ENCODE peak calls at places on chromosomes 11 and 22, in seven cellular contexts. O is hypothalamus; D is fibroblast of mammary gland; I is neural crest cell; X is fibroblast of lung; Y is astrocyte of the spinal cord; B is CD4-positive, alpha-beta T cell. P is an unnamed sample.

GRCh38 chr11:2481253-2481652 is 36.4 kb downstream of the KCNQ1 start:
- DNase-seq in O (no peak), D (no peak), I (no peak), X (no peak), Y (no peak), B (no peak), P (no peak)

GRCh38 chr11:116166788-116167465 is 605.9 kb downstream of the BUD13 start:
- DNase-seq in O (no peak), D (no peak), I (no peak), X (no peak), Y (no peak), B (no peak), P (no peak)

GRCh38 chr11:130653838-130654601 is 205.6 kb downstream of the ADAMTS15 start:
- DNase-seq in O (peak), D (no peak), I (no peak), X (peak), Y (no peak), B (no peak), P (peak)

GRCh38 chr22:42069801-42070516 is 653 bp downstream of the NAGA start:
- DNase-seq in O (no peak), D (no peak), I (no peak), X (no peak), Y (peak), B (no peak), P (no peak)

GRCh38 chr22:40709752-40710413 is 30.6 kb downstream of the MCHR1 start:
- DNase-seq in O (no peak), D (no peak), I (no peak), X (peak), Y (no peak), B (no peak), P (peak)

GRCh38 chr11:3894128-3894731 is 38.8 kb downstream of the STIM1 start:
- DNase-seq in O (no peak), D (peak), I (no peak), X (no peak), Y (no peak), B (no peak), P (peak)

GRCh38 chr11:76702378-76703128 is 32.0 kb upstream of the LRRC32 start:
- DNase-seq in O (no peak), D (peak), I (no peak), X (no peak), Y (no peak), B (no peak), P (no peak)

GRCh38 chr22:39013923-39014722 is at the start of gene APOBEC3C:
- DNase-seq in O (no peak), D (peak), I (peak), X (peak), Y (peak), B (peak), P (peak)

GRCh38 chr11:46341454-46341853 is 5.8 kb upstream of the DGKZ start:
- DNase-seq in O (no peak), D (no peak), I (no peak), X (no peak), Y (no peak), B (no peak), P (no peak)

GRCh38 chr22:30830907-30831306 is 136.2 kb downstream of the OSBP2 start:
- DNase-seq in O (no peak), D (peak), I (no peak), X (peak), Y (peak), B (no peak), P (peak)

GRCh38 chr11:45651156-45651555 is 14.3 kb downstream of the CHST1 start:
- DNase-seq in O (no peak), D (no peak), I (no peak), X (no peak), Y (no peak), B (no peak), P (no peak)

GRCh38 chr11:57432714-57433163 is 5.8 kb upstream of the SLC43A3 start:
- DNase-seq in O (no peak), D (peak), I (no peak), X (peak), Y (peak), B (no peak), P (peak)

GRCh38 chr11:1151366-1152315 is 6.1 kb upstream of the MUC5AC start:
- DNase-seq in O (no peak), D (no peak), I (no peak), X (no peak), Y (no peak), B (no peak), P (no peak)

GRCh38 chr11:34488855-34489557 is 24.6 kb downstream of the ELF5 start:
- DNase-seq in O (no peak), D (no peak), I (no peak), X (no peak), Y (no peak), B (no peak), P (no peak)

GRCh38 chr11:105937331-105937730 is 84.7 kb downstream of the MSANTD4 start:
- DNase-seq in O (no peak), D (peak), I (no peak), X (peak), Y (peak), B (no peak), P (peak)

GRCh38 chr11:10329935-10330334 is 25.1 kb downstream of the ADM start:
- DNase-seq in O (no peak), D (peak), I (no peak), X (peak), Y (peak), B (no peak), P (peak)

GRCh38 chr11:13680501-13681264 is 12.2 kb downstream of the FAR1 start:
- DNase-seq in O (no peak), D (peak), I (no peak), X (peak), Y (peak), B (no peak), P (peak)

GRCh38 chr11:72534859-72535547 is 100.7 kb upstream of the CLPB start:
- DNase-seq in O (no peak), D (no peak), I (no peak), X (no peak), Y (no peak), B (no peak), P (no peak)

GRCh38 chr11:65056999-65057398 is 1.4 kb downstream of the NAALADL1 start:
- DNase-seq in O (no peak), D (no peak), I (no peak), X (no peak), Y (no peak), B (no peak), P (no peak)

GRCh38 chr11:44955019-44955738 is 4.5 kb upstream of the TP53I11 start:
- DNase-seq in O (no peak), D (peak), I (no peak), X (peak), Y (peak), B (no peak), P (peak)

GRCh38 chr11:95419915-95420314 is 188.9 kb upstream of the SESN3 start:
- DNase-seq in O (no peak), D (peak), I (no peak), X (peak), Y (peak), B (no peak), P (peak)

GRCh38 chr11:92296138-92296515 is 71.5 kb downstream of the FAT3 start:
- DNase-seq in O (no peak), D (peak), I (no peak), X (peak), Y (peak), B (no peak), P (peak)

GRCh38 chr11:34652191-34652958 is 31.5 kb downstream of the EHF start:
- DNase-seq in O (no peak), D (no peak), I (no peak), X (no peak), Y (no peak), B (no peak), P (no peak)

GRCh38 chr22:36860821-36861659 is at the start of gene NCF4:
- DNase-seq in O (peak), D (no peak), I (no peak), X (no peak), Y (no peak), B (peak), P (no peak)

GRCh38 chr11:116176484-116177005 is 596.2 kb downstream of the BUD13 start:
- DNase-seq in O (no peak), D (no peak), I (no peak), X (no peak), Y (no peak), B (no peak), P (no peak)

GRCh38 chr22:25453557-25453956 is 110.9 kb upstream of the GRK3 start:
- DNase-seq in O (no peak), D (no peak), I (no peak), X (no peak), Y (no peak), B (no peak), P (no peak)

GRCh38 chr11:30526558-30526957 is 59.6 kb downstream of the MPPED2 start:
- DNase-seq in O (no peak), D (no peak), I (no peak), X (no peak), Y (no peak), B (no peak), P (no peak)

GRCh38 chr22:43848366-43849171 is 13.7 kb downstream of the SULT4A1 start:
- DNase-seq in O (no peak), D (peak), I (no peak), X (peak), Y (peak), B (no peak), P (peak)

GRCh38 chr22:36331912-36332622 is 55.7 kb downstream of the MYH9 start:
- DNase-seq in O (peak), D (peak), I (no peak), X (peak), Y (peak), B (peak), P (no peak)

GRCh38 chr11:94224078-94224477 is 80.3 kb upstream of the IZUMO1R start:
- DNase-seq in O (no peak), D (peak), I (no peak), X (peak), Y (no peak), B (no peak), P (no peak)

GRCh38 chr22:48307941-48308340 is 1519.7 kb downstream of the BRD1 start:
- DNase-seq in O (no peak), D (no peak), I (no peak), X (no peak), Y (no peak), B (no peak), P (no peak)

GRCh38 chr11:116605543-116605942 is 167.2 kb downstream of the BUD13 start:
- DNase-seq in O (no peak), D (peak), I (peak), X (no peak), Y (peak), B (no peak), P (peak)

GRCh38 chr11:92861641-92862040 is 107.8 kb upstream of the MTNR1B start:
- DNase-seq in O (no peak), D (no peak), I (no peak), X (peak), Y (no peak), B (no peak), P (no peak)

GRCh38 chr11:45179686-45180085 is 33.2 kb downstream of the PRDM11 start:
- DNase-seq in O (no peak), D (no peak), I (no peak), X (no peak), Y (no peak), B (no peak), P (no peak)